ENCODE peak calls at places on chromosomes 3 and 15, in five cellular contexts. One of them, this sample, is unnamed.

GRCh38 chr3:62036726-62037125 is 336.6 kb downstream of the FEZF2 start:
- ATAC-seq in CD4-positive, CD25-positive, alpha-beta regulatory T cell: no peak
- ATAC-seq in gastrocnemius medialis: no peak
- ATAC-seq in GM12878: no peak
- ATAC-seq in aorta: no peak
- ATAC-seq in this sample: no peak

GRCh38 chr3:71127463-71128243 is 455.9 kb downstream of the FOXP1 start:
- ATAC-seq in CD4-positive, CD25-positive, alpha-beta regulatory T cell: no peak
- ATAC-seq in gastrocnemius medialis: no peak
- ATAC-seq in GM12878: no peak
- ATAC-seq in aorta: no peak
- ATAC-seq in this sample: no peak

GRCh38 chr3:37556789-37557301 is 304.8 kb upstream of the CTDSPL start:
- ATAC-seq in CD4-positive, CD25-positive, alpha-beta regulatory T cell: no peak
- ATAC-seq in gastrocnemius medialis: no peak
- ATAC-seq in GM12878: no peak
- ATAC-seq in aorta: peak
- ATAC-seq in this sample: no peak

GRCh38 chr3:36792342-36792741 is 28.0 kb upstream of the DCLK3 start:
- ATAC-seq in CD4-positive, CD25-positive, alpha-beta regulatory T cell: no peak
- ATAC-seq in gastrocnemius medialis: no peak
- ATAC-seq in GM12878: peak
- ATAC-seq in aorta: no peak
- ATAC-seq in this sample: no peak

GRCh38 chr3:60949146-60949545 is 302.1 kb downstream of the FHIT start:
- ATAC-seq in CD4-positive, CD25-positive, alpha-beta regulatory T cell: no peak
- ATAC-seq in gastrocnemius medialis: no peak
- ATAC-seq in GM12878: no peak
- ATAC-seq in aorta: no peak
- ATAC-seq in this sample: no peak

GRCh38 chr3:151926956-151927355 is 53.5 kb downstream of the SUCNR1 start:
- ATAC-seq in CD4-positive, CD25-positive, alpha-beta regulatory T cell: no peak
- ATAC-seq in gastrocnemius medialis: no peak
- ATAC-seq in GM12878: no peak
- ATAC-seq in aorta: no peak
- ATAC-seq in this sample: no peak

GRCh38 chr3:98770261-98771039 is 7.3 kb downstream of the ST3GAL6 start:
- ATAC-seq in CD4-positive, CD25-positive, alpha-beta regulatory T cell: no peak
- ATAC-seq in gastrocnemius medialis: peak
- ATAC-seq in GM12878: peak
- ATAC-seq in aorta: no peak
- ATAC-seq in this sample: no peak

GRCh38 chr15:45179221-45179985 is 8.4 kb downstream of the SHF start:
- ATAC-seq in CD4-positive, CD25-positive, alpha-beta regulatory T cell: no peak
- ATAC-seq in gastrocnemius medialis: no peak
- ATAC-seq in GM12878: peak
- ATAC-seq in aorta: no peak
- ATAC-seq in this sample: no peak

DNA sequence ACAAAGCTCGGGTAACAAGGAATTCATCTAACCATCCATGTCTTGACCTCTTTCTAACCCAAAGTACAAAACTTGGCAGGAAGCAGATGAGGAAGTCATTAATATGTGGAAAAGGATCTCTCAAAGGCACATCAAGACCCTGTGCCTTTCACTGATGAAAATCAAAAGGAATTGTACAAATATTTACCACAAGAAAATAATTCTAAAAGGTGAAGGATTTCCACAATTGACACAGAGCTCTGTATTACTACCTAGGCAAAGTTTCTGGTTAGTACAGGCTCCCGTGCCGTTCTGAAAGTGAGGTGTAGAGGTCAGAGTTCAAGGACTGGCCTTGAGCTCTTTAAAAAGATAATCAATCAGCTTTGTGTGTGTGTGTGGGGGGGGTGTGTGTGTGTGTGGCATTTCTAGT is 239.7 kb upstream of the ICE2 start:
- ATAC-seq in CD4-positive, CD25-positive, alpha-beta regulatory T cell: no peak
- ATAC-seq in gastrocnemius medialis: no peak
- ATAC-seq in GM12878: no peak
- ATAC-seq in aorta: no peak
- ATAC-seq in this sample: no peak
- H3K27ac ChIP-seq in CD4-positive, CD25-positive, alpha-beta regulatory T cell: no peak
- H3K27ac ChIP-seq in gastrocnemius medialis: no peak
- H3K27ac ChIP-seq in GM12878: no peak
- H3K27ac ChIP-seq in aorta: no peak
- H3K27ac ChIP-seq in this sample: no peak

GRCh38 chr3:126780666-126781065 is 76.6 kb downstream of the CHCHD6 start:
- ATAC-seq in CD4-positive, CD25-positive, alpha-beta regulatory T cell: no peak
- ATAC-seq in gastrocnemius medialis: no peak
- ATAC-seq in GM12878: no peak
- ATAC-seq in aorta: no peak
- ATAC-seq in this sample: no peak

GRCh38 chr3:126781889-126782491 is 78.0 kb downstream of the CHCHD6 start:
- ATAC-seq in CD4-positive, CD25-positive, alpha-beta regulatory T cell: no peak
- ATAC-seq in gastrocnemius medialis: no peak
- ATAC-seq in GM12878: no peak
- ATAC-seq in aorta: peak
- ATAC-seq in this sample: peak

GRCh38 chr3:126784254-126784653 is 80.2 kb downstream of the CHCHD6 start:
- ATAC-seq in CD4-positive, CD25-positive, alpha-beta regulatory T cell: no peak
- ATAC-seq in gastrocnemius medialis: no peak
- ATAC-seq in GM12878: no peak
- ATAC-seq in aorta: no peak
- ATAC-seq in this sample: no peak

GRCh38 chr3:126781406-126781805 is 77.4 kb downstream of the CHCHD6 start:
- ATAC-seq in CD4-positive, CD25-positive, alpha-beta regulatory T cell: no peak
- ATAC-seq in gastrocnemius medialis: no peak
- ATAC-seq in GM12878: no peak
- ATAC-seq in aorta: no peak
- ATAC-seq in this sample: no peak

DNA sequence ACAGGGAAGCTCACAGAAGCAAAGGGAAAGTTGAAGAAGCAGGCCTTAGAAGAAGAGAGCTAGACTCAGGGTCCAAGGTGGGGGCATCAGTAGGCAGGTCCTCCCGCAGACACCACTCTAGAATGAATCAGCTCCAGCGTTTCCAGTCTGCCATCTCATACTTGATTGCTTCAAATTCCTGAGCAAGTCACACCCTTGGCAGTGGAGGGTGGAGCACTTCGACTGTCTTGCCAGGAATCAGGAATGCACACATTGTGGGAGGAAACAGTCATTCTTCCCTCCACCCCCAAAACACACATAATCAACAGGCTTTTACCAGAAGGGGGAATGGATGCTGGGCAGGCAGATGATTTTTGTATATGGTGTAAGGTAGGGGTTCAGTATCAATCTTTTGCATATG is 78.5 kb downstream of the CHCHD6 start:
- ATAC-seq in CD4-positive, CD25-positive, alpha-beta regulatory T cell: no peak
- ATAC-seq in gastrocnemius medialis: no peak
- ATAC-seq in GM12878: no peak
- ATAC-seq in aorta: no peak
- ATAC-seq in this sample: peak
- H3K27ac ChIP-seq in CD4-positive, CD25-positive, alpha-beta regulatory T cell: no peak
- H3K27ac ChIP-seq in gastrocnemius medialis: peak
- H3K27ac ChIP-seq in GM12878: no peak
- H3K27ac ChIP-seq in aorta: no peak
- H3K27ac ChIP-seq in this sample: no peak

GRCh38 chr15:92603278-92603677 is 52.3 kb downstream of the FAM174B start:
- ATAC-seq in CD4-positive, CD25-positive, alpha-beta regulatory T cell: no peak
- ATAC-seq in gastrocnemius medialis: no peak
- ATAC-seq in GM12878: no peak
- ATAC-seq in aorta: no peak
- ATAC-seq in this sample: no peak

GRCh38 chr15:92606126-92606835 is 49.3 kb downstream of the FAM174B start:
- ATAC-seq in CD4-positive, CD25-positive, alpha-beta regulatory T cell: no peak
- ATAC-seq in gastrocnemius medialis: no peak
- ATAC-seq in GM12878: no peak
- ATAC-seq in aorta: no peak
- ATAC-seq in this sample: no peak

GRCh38 chr15:92603743-92604470 is 51.7 kb downstream of the FAM174B start:
- ATAC-seq in CD4-positive, CD25-positive, alpha-beta regulatory T cell: no peak
- ATAC-seq in gastrocnemius medialis: peak
- ATAC-seq in GM12878: no peak
- ATAC-seq in aorta: no peak
- ATAC-seq in this sample: peak

GRCh38 chr15:92601940-92602593 is 53.5 kb downstream of the FAM174B start:
- ATAC-seq in CD4-positive, CD25-positive, alpha-beta regulatory T cell: no peak
- ATAC-seq in gastrocnemius medialis: no peak
- ATAC-seq in GM12878: no peak
- ATAC-seq in aorta: no peak
- ATAC-seq in this sample: no peak

DNA sequence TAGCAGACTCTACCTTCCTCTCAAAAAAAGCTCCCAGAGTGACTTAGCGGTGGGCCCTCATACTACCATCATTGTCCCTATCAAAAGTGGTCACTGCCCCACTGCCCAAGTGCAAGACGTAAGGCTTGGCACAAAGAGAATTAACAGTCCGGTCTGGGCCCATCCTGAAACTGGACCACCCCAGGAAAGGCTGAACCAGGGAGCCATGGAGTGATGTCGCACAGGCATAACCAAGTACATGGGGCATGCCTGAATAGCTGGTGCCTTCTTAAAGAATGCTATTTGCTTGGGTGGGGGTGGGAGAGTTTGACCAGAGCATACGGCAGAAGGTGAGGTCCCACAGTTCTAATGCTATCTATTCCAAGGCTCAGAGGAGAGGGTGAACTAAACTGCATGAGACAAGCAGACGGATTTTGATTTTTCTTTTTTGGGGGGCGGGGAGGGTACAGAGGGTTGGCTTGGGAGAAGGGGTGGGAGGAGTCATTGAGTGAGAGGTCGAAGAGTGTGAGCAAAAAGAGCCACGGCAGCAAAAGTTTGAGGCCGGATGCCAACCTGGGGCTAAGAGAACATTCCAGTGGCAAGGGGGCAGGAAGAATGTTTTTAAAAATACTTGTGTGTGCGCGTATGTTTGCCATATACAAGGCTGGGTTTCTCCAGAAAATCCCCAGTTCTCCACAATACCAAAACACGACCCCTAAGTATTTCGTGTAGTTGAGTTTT is 50.2 kb downstream of the FAM174B start:
- ATAC-seq in CD4-positive, CD25-positive, alpha-beta regulatory T cell: no peak
- ATAC-seq in gastrocnemius medialis: no peak
- ATAC-seq in GM12878: no peak
- ATAC-seq in aorta: no peak
- ATAC-seq in this sample: no peak
- H3K27ac ChIP-seq in CD4-positive, CD25-positive, alpha-beta regulatory T cell: no peak
- H3K27ac ChIP-seq in gastrocnemius medialis: no peak
- H3K27ac ChIP-seq in GM12878: no peak
- H3K27ac ChIP-seq in aorta: no peak
- H3K27ac ChIP-seq in this sample: no peak

GRCh38 chr3:184712248-184712559 is 340 bp upstream of the MAGEF1 start:
- ATAC-seq in CD4-positive, CD25-positive, alpha-beta regulatory T cell: peak
- ATAC-seq in gastrocnemius medialis: no peak
- ATAC-seq in GM12878: peak
- ATAC-seq in aorta: no peak
- ATAC-seq in this sample: no peak

GRCh38 chr3:184712579-184713355 is 903 bp upstream of the MAGEF1 start:
- ATAC-seq in CD4-positive, CD25-positive, alpha-beta regulatory T cell: no peak
- ATAC-seq in gastrocnemius medialis: no peak
- ATAC-seq in GM12878: no peak
- ATAC-seq in aorta: no peak
- ATAC-seq in this sample: no peak

GRCh38 chr3:184713521-184713920 is 1.7 kb upstream of the MAGEF1 start:
- ATAC-seq in CD4-positive, CD25-positive, alpha-beta regulatory T cell: no peak
- ATAC-seq in gastrocnemius medialis: no peak
- ATAC-seq in GM12878: no peak
- ATAC-seq in aorta: no peak
- ATAC-seq in this sample: no peak

GRCh38 chr3:184710870-184711365 is 946 bp downstream of the MAGEF1 start:
- ATAC-seq in CD4-positive, CD25-positive, alpha-beta regulatory T cell: peak
- ATAC-seq in gastrocnemius medialis: no peak
- ATAC-seq in GM12878: peak
- ATAC-seq in aorta: peak
- ATAC-seq in this sample: no peak

DNA sequence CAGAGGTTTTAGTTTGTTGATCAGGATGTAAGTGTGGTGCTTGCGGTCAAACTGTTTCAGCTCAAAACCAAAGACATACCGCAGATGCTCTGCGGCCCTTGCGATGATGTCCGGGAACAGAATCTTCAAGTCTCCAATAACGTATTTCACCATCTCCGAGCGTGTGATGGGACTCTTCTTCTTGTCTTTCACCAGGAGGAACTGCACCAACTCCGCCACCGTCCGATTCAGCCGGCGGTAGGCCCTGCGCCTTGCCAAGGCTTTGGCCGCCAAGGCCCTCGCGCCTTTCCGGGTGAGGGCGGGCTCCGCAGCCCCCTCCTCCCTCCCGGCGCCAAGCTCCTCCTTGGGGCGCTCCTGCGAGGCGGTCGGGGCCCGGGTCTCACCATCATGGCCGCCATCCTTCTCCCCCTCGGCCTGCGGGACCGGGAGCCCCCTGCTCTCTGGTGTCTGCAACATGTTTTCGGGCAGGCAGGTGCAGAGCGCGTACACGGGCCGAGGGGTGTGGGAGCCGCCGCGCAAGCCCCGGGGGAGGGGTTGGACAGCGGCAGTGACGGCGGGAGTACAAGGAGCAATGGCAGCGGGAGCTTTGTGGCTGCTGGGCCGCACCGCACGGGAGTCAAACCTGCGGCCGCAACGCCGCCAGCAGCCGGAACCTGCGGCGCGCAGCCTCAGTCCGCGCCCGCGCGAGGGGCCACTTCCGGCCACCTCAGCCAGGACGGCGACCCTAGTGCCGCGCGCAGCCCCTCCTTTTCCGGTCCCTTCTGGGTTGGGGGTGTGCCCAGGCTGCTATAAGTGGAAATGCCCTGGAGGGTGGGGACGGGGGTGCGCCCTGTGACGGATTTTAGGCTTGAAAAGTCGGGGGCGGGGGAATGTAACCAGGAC is at the start of gene MAGEF1:
- ATAC-seq in CD4-positive, CD25-positive, alpha-beta regulatory T cell: peak
- ATAC-seq in gastrocnemius medialis: peak
- ATAC-seq in GM12878: peak
- ATAC-seq in aorta: peak
- ATAC-seq in this sample: peak
- H3K27ac ChIP-seq in CD4-positive, CD25-positive, alpha-beta regulatory T cell: peak
- H3K27ac ChIP-seq in gastrocnemius medialis: peak
- H3K27ac ChIP-seq in GM12878: peak
- H3K27ac ChIP-seq in aorta: peak
- H3K27ac ChIP-seq in this sample: peak

DNA sequence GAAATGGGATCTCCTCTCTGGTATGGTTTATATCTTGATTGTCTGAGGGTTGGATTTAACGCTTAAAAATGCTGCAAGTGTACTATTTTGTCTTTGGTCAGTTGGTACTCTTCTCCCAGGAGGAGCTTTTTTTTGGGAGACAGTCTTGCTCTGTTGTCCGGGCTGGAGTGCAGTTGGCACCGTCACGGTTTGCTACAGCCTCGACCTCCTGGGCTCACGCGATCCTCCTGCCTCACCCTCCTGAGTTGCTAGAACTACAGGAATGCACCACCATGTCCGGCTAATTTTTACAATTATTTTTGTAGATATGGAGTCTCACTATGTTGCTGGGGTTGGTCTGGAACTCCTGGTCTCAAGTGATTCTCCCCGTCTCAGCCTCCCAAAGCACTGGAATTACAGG is 89.5 kb downstream of the FNDC3B start:
- ATAC-seq in CD4-positive, CD25-positive, alpha-beta regulatory T cell: no peak
- ATAC-seq in gastrocnemius medialis: no peak
- ATAC-seq in GM12878: no peak
- ATAC-seq in aorta: no peak
- ATAC-seq in this sample: no peak
- H3K27ac ChIP-seq in CD4-positive, CD25-positive, alpha-beta regulatory T cell: no peak
- H3K27ac ChIP-seq in gastrocnemius medialis: peak
- H3K27ac ChIP-seq in GM12878: no peak
- H3K27ac ChIP-seq in aorta: peak
- H3K27ac ChIP-seq in this sample: peak

This sample was measured in gastroesophageal sphincter.